ENCODE peak calls at places on chromosomes 6 and 20, in eight cellular contexts. C is transverse colon; Z is KG1; K is nephron progenitor cell; G is dermis blood vessel endothelial cell; U is activated CD4-positive, alpha-beta memory T cell treated with anti-CD3 and anti-CD28 coated beads, Interleukin-2, amount 10 ng/mL, durations not matched to agents 7 days and 5 days; A is NCI-H187 treated with DMSO at 0.1 percent for 48 hours; N is foreskin fibroblast. F is an unnamed sample.

GRCh38 chr20:8132015-8132631 is at the start of gene PLCB1:
- DNase-seq in N (peak), C (peak), U (peak), A (peak), G (peak), K (peak), Z (peak), F (peak)

GRCh38 chr6:166351715-166352285 is 9.5 kb upstream of the SFT2D1 start:
- DNase-seq in A (no peak), G (peak), U (no peak), Z (no peak), K (no peak), N (no peak), C (peak), F (peak)

GRCh38 chr6:20198156-20198555 is 14.1 kb downstream of the MBOAT1 start:
- DNase-seq in Z (no peak), A (no peak), G (no peak), C (no peak), N (no peak), U (no peak), K (no peak), F (no peak)

GRCh38 chr6:14857501-14857900 is 388.4 kb upstream of the JARID2 start:
- DNase-seq in Z (no peak), U (peak), K (no peak), C (peak), N (no peak), A (no peak), G (no peak), F (no peak)

GRCh38 chr20:56778765-56779195 is 149.7 kb downstream of the TFAP2C start:
- DNase-seq in Z (no peak), K (no peak), A (no peak), G (peak), N (no peak), U (no peak), C (no peak), F (peak)

GRCh38 chr20:29873946-29874345 is 1383.5 kb upstream of the DEFB115 start:
- DNase-seq in K (peak), N (peak), Z (no peak), A (no peak), C (peak), G (peak), U (peak), F (peak)

GRCh38 chr6:142207265-142207877 is 60.3 kb downstream of the VTA1 start:
- DNase-seq in K (peak), C (peak), A (no peak), U (peak), G (peak), Z (no peak), N (peak), F (peak)

GRCh38 chr20:3786126-3786484 is 435 bp downstream of the CENPB start:
- DNase-seq in G (peak), Z (no peak), A (no peak), N (peak), U (peak), C (peak), K (peak), F (peak)

GRCh38 chr6:110075406-110075805 is 97.3 kb downstream of the GPR6 start:
- DNase-seq in G (no peak), A (no peak), C (no peak), K (no peak), U (no peak), N (no peak), Z (no peak), F (no peak)

GRCh38 chr6:18400831-18401446 is 13.8 kb downstream of the RNF144B start:
- DNase-seq in Z (peak), G (peak), N (no peak), A (no peak), K (no peak), C (no peak), U (no peak), F (no peak)

GRCh38 chr6:2792330-2792729 is 27.1 kb downstream of the WRNIP1 start:
- DNase-seq in A (no peak), Z (no peak), N (peak), U (no peak), G (peak), K (no peak), C (no peak), F (no peak)

GRCh38 chr6:16224409-16224808 is 14.0 kb upstream of the GMPR start:
- DNase-seq in U (no peak), A (no peak), Z (no peak), C (no peak), K (no peak), N (no peak), G (no peak), F (no peak)

GRCh38 chr6:146312606-146313005 is 231.0 kb upstream of the RAB32 start:
- DNase-seq in N (peak), Z (no peak), A (no peak), K (no peak), U (no peak), C (no peak), G (no peak), F (no peak)

GRCh38 chr20:62317167-62317655 is 14.4 kb downstream of the ADRM1 start:
- DNase-seq in K (no peak), A (no peak), N (no peak), U (no peak), Z (no peak), G (no peak), C (no peak), F (no peak)

GRCh38 chr6:71157350-71157749 is 131.3 kb upstream of the OGFRL1 start:
- DNase-seq in U (no peak), K (no peak), G (no peak), A (no peak), Z (no peak), N (no peak), C (no peak), F (no peak)

GRCh38 chr6:170110201-170111140 is 180.4 kb downstream of the DLL1 start:
- DNase-seq in U (no peak), G (no peak), Z (no peak), C (peak), A (no peak), K (no peak), N (no peak), F (peak)

GRCh38 chr6:42429836-42430235 is 21.9 kb downstream of the TRERF1 start:
- DNase-seq in N (no peak), Z (no peak), G (no peak), K (no peak), C (no peak), A (no peak), U (no peak), F (no peak)

GRCh38 chr6:125787791-125788190 is 3.0 kb upstream of the NCOA7 start:
- DNase-seq in K (no peak), U (no peak), C (no peak), A (no peak), G (peak), Z (no peak), N (no peak), F (no peak)

GRCh38 chr6:129750390-129750789 is 40.4 kb upstream of the ARHGAP18 start:
- DNase-seq in G (peak), N (no peak), Z (no peak), A (no peak), C (no peak), U (no peak), K (no peak), F (no peak)

GRCh38 chr6:105459884-105460283 is 57.0 kb upstream of the PREP start:
- DNase-seq in K (no peak), A (no peak), U (no peak), Z (no peak), C (no peak), G (peak), N (peak), F (no peak)

GRCh38 chr6:134722996-134723871 is 226.7 kb downstream of the ALDH8A1 start:
- DNase-seq in G (no peak), C (no peak), K (no peak), Z (no peak), A (no peak), N (peak), U (no peak), F (no peak)

GRCh38 chr6:53424300-53424699 is 75.5 kb upstream of the ELOVL5 start:
- DNase-seq in Z (no peak), G (no peak), C (no peak), A (no peak), K (no peak), N (no peak), U (no peak), F (no peak)

GRCh38 chr6:31293343-31293742 is 21.5 kb upstream of the HLA-C start:
- DNase-seq in C (no peak), A (no peak), Z (no peak), K (peak), N (peak), U (no peak), G (peak), F (no peak)

GRCh38 chr20:9401381-9401780 is 113.0 kb upstream of the LAMP5 start:
- DNase-seq in C (no peak), N (no peak), A (no peak), G (no peak), U (no peak), K (no peak), Z (no peak), F (no peak)

GRCh38 chr6:108168501-108168979 is 2.7 kb downstream of the NR2E1 start:
- DNase-seq in A (no peak), N (no peak), K (peak), Z (no peak), G (peak), C (peak), U (no peak), F (no peak)

GRCh38 chr20:10034717-10035571 is at the start of gene ANKEF1:
- DNase-seq in N (peak), Z (peak), K (peak), U (peak), G (peak), A (peak), C (peak), F (peak)

GRCh38 chr6:22877946-22878705 is 308.8 kb downstream of the HDGFL1 start:
- DNase-seq in G (no peak), C (no peak), Z (no peak), N (peak), A (no peak), U (no peak), K (no peak), F (no peak)

F was measured in body of pancreas.